ENCODE peak calls at places on chromosomes 7 and 10, in five cellular contexts. R is glutamatergic neuron, I is LoVo, D is HuH-7.5, C is HFF-Myc. W is an unnamed sample.

GRCh38 chr7:141742229-141742628 is 4.1 kb downstream of the SSBP1 start:
- DNase-seq in R (no peak), I (no peak), D (no peak), C (no peak), W (no peak)

GRCh38 chr10:26269754-26270153 is 53.2 kb downstream of the GAD2 start:
- DNase-seq in R (no peak), I (peak; percentile 51), D (no peak), C (no peak), W (no peak)

GRCh38 chr10:129967579-129968019 is 3.5 kb upstream of the EBF3 start:
- DNase-seq in R (no peak), I (no peak), D (no peak), C (no peak), W (no peak)

GRCh38 chr7:3893789-3894153 is 592.7 kb downstream of the SDK1 start:
- DNase-seq in R (no peak), I (no peak), D (no peak), C (no peak), W (no peak)

GRCh38 chr10:4541292-4541691 is 284.7 kb upstream of the AKR1E2 start:
- DNase-seq in R (no peak), I (peak; percentile 85), D (no peak), C (peak; percentile 84), W (peak; percentile 58)

GRCh38 chr10:73774637-73775036 is 7.2 kb upstream of the CHCHD1 start:
- DNase-seq in R (no peak), I (no peak), D (no peak), C (no peak), W (peak; percentile 49)

GRCh38 chr10:79547973-79548372 is 12.2 kb downstream of the SFTPA2 start:
- DNase-seq in R (no peak), I (no peak), D (no peak), C (no peak), W (no peak)

GRCh38 chr7:2019693-2020511 is 212.8 kb downstream of the MAD1L1 start:
- DNase-seq in R (no peak), I (no peak), D (no peak), C (peak; percentile 82), W (no peak)